ENCODE peak calls at places on chromosomes 12 and 14, in ten cellular contexts. J is lower lobe of right lung; B is IMR-90; I is psoas muscle; Z is GM23248; E is mesendoderm; C is brain microvascular endothelial cell; W is A549; S is CD8-positive, alpha-beta T cell; A is mesenchymal stem cell. N is an unnamed sample.

GRCh38 chr14:50997712-50998111 is 53.4 kb upstream of the PYGL start:
- DNase-seq in J (peak), B (no peak), I (no peak), Z (no peak), E (peak), C (no peak), W (no peak), S (no peak), A (no peak), N (no peak)

GRCh38 chr14:44898547-44898946 is 63.2 kb downstream of the KLHL28 start:
- DNase-seq in J (no peak), B (peak), I (no peak), Z (peak), E (no peak), C (no peak), W (no peak), S (no peak), A (peak), N (no peak)

GRCh38 chr12:92030618-92031017 is 115.0 kb downstream of the BTG1 start:
- DNase-seq in J (no peak), B (peak), I (no peak), Z (no peak), E (no peak), C (peak), W (no peak), S (peak), A (peak), N (no peak)

GRCh38 chr12:49335118-49335954 is 1.7 kb downstream of the C1QL4 start:
- DNase-seq in J (no peak), B (no peak), I (no peak), Z (no peak), E (no peak), C (no peak), W (no peak), S (no peak), A (no peak), N (no peak)

GRCh38 chr14:79021756-79022155 is 851.6 kb downstream of the NRXN3 start:
- DNase-seq in J (no peak), B (no peak), I (no peak), Z (no peak), E (no peak), C (no peak), W (no peak), S (no peak), A (no peak), N (no peak)

GRCh38 chr14:81269100-81269978 is 48.6 kb upstream of the GTF2A1 start:
- DNase-seq in J (no peak), B (peak), I (no peak), Z (peak), E (peak), C (peak), W (peak), S (peak), A (peak), N (no peak)

GRCh38 chr14:64755661-64756265 is 51.5 kb downstream of the PLEKHG3 start:
- DNase-seq in J (no peak), B (peak), I (no peak), Z (peak), E (no peak), C (peak), W (no peak), S (peak), A (peak), N (no peak)

GRCh38 chr14:64848239-64848638 is 31.5 kb downstream of the SPTB start:
- DNase-seq in J (no peak), B (no peak), I (no peak), Z (peak), E (no peak), C (no peak), W (no peak), S (no peak), A (no peak), N (no peak)

GRCh38 chr12:66803972-66804371 is 125.1 kb upstream of the GRIP1 start:
- DNase-seq in J (no peak), B (no peak), I (no peak), Z (peak), E (peak), C (no peak), W (no peak), S (no peak), A (no peak), N (no peak)

GRCh38 chr14:22819191-22819988 is 4.2 kb upstream of the SLC7A7 start:
- DNase-seq in J (no peak), B (peak), I (no peak), Z (peak), E (peak), C (peak), W (no peak), S (no peak), A (peak), N (no peak)

GRCh38 chr14:98623806-98624430 is 648.1 kb downstream of the BCL11B start:
- DNase-seq in J (no peak), B (no peak), I (no peak), Z (no peak), E (no peak), C (no peak), W (no peak), S (no peak), A (no peak), N (no peak)

GRCh38 chr14:59918824-59919581 is 941 bp upstream of the LRRC9 start:
- DNase-seq in J (peak), B (peak), I (peak), Z (peak), E (peak), C (peak), W (peak), S (no peak), A (peak), N (no peak)

GRCh38 chr14:64758025-64758521 is 53.8 kb downstream of the PLEKHG3 start:
- DNase-seq in J (peak), B (peak), I (peak), Z (peak), E (peak), C (peak), W (no peak), S (peak), A (peak), N (no peak)

GRCh38 chr12:14716848-14717444 is 20.5 kb upstream of the GUCY2C start:
- DNase-seq in J (no peak), B (peak), I (no peak), Z (peak), E (peak), C (peak), W (peak), S (peak), A (peak), N (no peak)

GRCh38 chr12:79194595-79194994 is 330.0 kb downstream of the SYT1 start:
- DNase-seq in J (no peak), B (peak), I (no peak), Z (peak), E (no peak), C (no peak), W (no peak), S (no peak), A (no peak), N (no peak)

GRCh38 chr12:1351926-1352325 is 242.5 kb downstream of the FBXL14 start:
- DNase-seq in J (no peak), B (peak), I (no peak), Z (peak), E (no peak), C (no peak), W (no peak), S (no peak), A (peak), N (no peak)

GRCh38 chr12:94841171-94841570 is 162.3 kb downstream of the NDUFA12 start:
- DNase-seq in J (no peak), B (no peak), I (no peak), Z (no peak), E (no peak), C (no peak), W (no peak), S (no peak), A (peak), N (no peak)

GRCh38 chr12:40312982-40313576 is 88.3 kb downstream of the LRRK2 start:
- DNase-seq in J (no peak), B (peak), I (no peak), Z (peak), E (no peak), C (no peak), W (peak), S (no peak), A (peak), N (no peak)

GRCh38 chr14:85057266-85057665 is 472.7 kb upstream of the FLRT2 start:
- DNase-seq in J (no peak), B (no peak), I (no peak), Z (no peak), E (no peak), C (no peak), W (no peak), S (no peak), A (no peak), N (no peak)

GRCh38 chr12:127389923-127390322 is 877.0 kb upstream of the TMEM132C start:
- DNase-seq in J (no peak), B (peak), I (no peak), Z (peak), E (peak), C (peak), W (no peak), S (no peak), A (peak), N (no peak)

GRCh38 chr12:131574397-131574775 is 136.5 kb upstream of the SFSWAP start:
- DNase-seq in J (no peak), B (no peak), I (no peak), Z (no peak), E (no peak), C (no peak), W (no peak), S (no peak), A (no peak), N (no peak)

GRCh38 chr12:130335517-130336392 is 1.9 kb upstream of the PIWIL1 start:
- DNase-seq in J (no peak), B (peak), I (no peak), Z (peak), E (peak), C (peak), W (peak), S (peak), A (peak), N (no peak)

GRCh38 chr14:100622708-100623485 is 35.7 kb upstream of the BEGAIN start:
- DNase-seq in J (peak), B (no peak), I (no peak), Z (no peak), E (no peak), C (no peak), W (no peak), S (no peak), A (no peak), N (no peak)

GRCh38 chr12:123773375-123773774 is 11.3 kb downstream of the DNAH10 start:
- DNase-seq in J (no peak), B (no peak), I (no peak), Z (no peak), E (no peak), C (no peak), W (no peak), S (no peak), A (no peak), N (no peak)

GRCh38 chr14:51692646-51693045 is 40.9 kb downstream of the FRMD6 start:
- DNase-seq in J (no peak), B (peak), I (no peak), Z (no peak), E (no peak), C (no peak), W (no peak), S (no peak), A (no peak), N (no peak)

GRCh38 chr12:19084547-19084946 is 45.0 kb upstream of the PLEKHA5 start:
- DNase-seq in J (no peak), B (no peak), I (no peak), Z (no peak), E (no peak), C (no peak), W (no peak), S (no peak), A (no peak), N (no peak)

GRCh38 chr14:64857979-64858740 is 21.5 kb downstream of the SPTB start:
- DNase-seq in J (no peak), B (no peak), I (no peak), Z (no peak), E (peak), C (no peak), W (no peak), S (no peak), A (no peak), N (no peak)

GRCh38 chr12:116642683-116643082 is 83.5 kb downstream of the MAP1LC3B2 start:
- DNase-seq in J (no peak), B (no peak), I (no peak), Z (no peak), E (no peak), C (no peak), W (no peak), S (no peak), A (no peak), N (no peak)

GRCh38 chr14:69651653-69652052 is 40.3 kb downstream of the SUSD6 start:
- DNase-seq in J (no peak), B (peak), I (no peak), Z (peak), E (no peak), C (no peak), W (no peak), S (no peak), A (no peak), N (no peak)

GRCh38 chr12:92363295-92364146 is 217.9 kb upstream of the BTG1 start:
- DNase-seq in J (peak), B (peak), I (no peak), Z (peak), E (peak), C (peak), W (no peak), S (peak), A (peak), N (no peak)

GRCh38 chr12:111170559-111170958 is 198.3 kb downstream of the PHETA1 start:
- DNase-seq in J (no peak), B (no peak), I (no peak), Z (no peak), E (no peak), C (no peak), W (no peak), S (no peak), A (no peak), N (no peak)

GRCh38 chr14:99538275-99538674 is 57.1 kb downstream of the CCNK start:
- DNase-seq in J (no peak), B (peak), I (no peak), Z (no peak), E (peak), C (peak), W (peak), S (no peak), A (no peak), N (no peak)

GRCh38 chr12:108939594-108939993 is 59.7 kb downstream of the DAO start:
- DNase-seq in J (no peak), B (peak), I (no peak), Z (peak), E (peak), C (peak), W (no peak), S (no peak), A (peak), N (no peak)

GRCh38 chr12:101204598-101205304 is 5.3 kb downstream of the SLC5A8 start:
- DNase-seq in J (no peak), B (no peak), I (no peak), Z (no peak), E (peak), C (no peak), W (no peak), S (no peak), A (no peak), N (no peak)

GRCh38 chr14:74409441-74409840 is 16.6 kb downstream of the SYNDIG1L start:
- DNase-seq in J (no peak), B (no peak), I (no peak), Z (no peak), E (no peak), C (no peak), W (no peak), S (no peak), A (no peak), N (no peak)

GRCh38 chr12:121273364-121273896 is 23.1 kb downstream of the CAMKK2 start:
- DNase-seq in J (no peak), B (no peak), I (no peak), Z (no peak), E (no peak), C (no peak), W (no peak), S (no peak), A (no peak), N (no peak)

GRCh38 chr12:130711751-130712150 is 4.3 kb downstream of the RIMBP2 start:
- DNase-seq in J (no peak), B (no peak), I (no peak), Z (no peak), E (no peak), C (no peak), W (no peak), S (no peak), A (no peak), N (no peak)

GRCh38 chr12:27333311-27334009 is 824 bp downstream of the BMAL2 start:
- DNase-seq in J (peak), B (no peak), I (peak), Z (peak), E (no peak), C (no peak), W (no peak), S (peak), A (peak), N (no peak)
- H3K27ac ChIP-seq in J (no peak), B (peak), I (no peak), Z (no peak), E (no peak), C (no peak), W (peak), S (no peak), A (no peak), N (no peak)

DNA sequence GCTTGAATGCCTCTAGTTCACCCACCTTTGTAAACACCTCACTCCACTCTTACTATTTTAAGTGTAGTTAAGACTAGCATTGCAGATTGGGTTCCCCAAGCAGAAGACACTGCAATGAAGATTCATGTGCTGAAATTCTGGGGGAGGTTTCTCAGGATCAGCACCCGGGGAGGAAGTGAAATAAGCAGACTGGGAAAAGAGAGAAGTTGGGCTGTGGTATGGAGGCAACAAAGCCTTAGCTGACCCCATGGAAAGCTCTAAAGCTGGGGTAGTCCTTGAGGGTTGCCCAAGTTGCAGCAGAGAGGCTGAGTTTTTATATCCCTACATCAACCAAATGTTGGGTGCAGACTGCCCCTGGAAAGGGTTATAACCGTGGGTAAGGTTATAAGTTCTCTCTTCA is 23.9 kb upstream of the IGF1 start:
- DNase-seq in J (no peak), B (no peak), I (no peak), Z (no peak), E (no peak), C (no peak), W (no peak), S (no peak), A (no peak), N (no peak)
- H3K27ac ChIP-seq in J (no peak), B (no peak), I (no peak), Z (no peak), E (no peak), C (no peak), W (no peak), S (no peak), A (no peak), N (no peak)

GRCh38 chr12:95942532-95943230 is at the start of gene CCDC38:
- DNase-seq in J (peak), B (peak), I (peak), Z (peak), E (peak), C (peak), W (peak), S (peak), A (peak), N (peak)
- H3K27ac ChIP-seq in J (peak), B (no peak), I (peak), Z (no peak), E (no peak), C (no peak), W (peak), S (peak), A (no peak), N (peak)

DNA sequence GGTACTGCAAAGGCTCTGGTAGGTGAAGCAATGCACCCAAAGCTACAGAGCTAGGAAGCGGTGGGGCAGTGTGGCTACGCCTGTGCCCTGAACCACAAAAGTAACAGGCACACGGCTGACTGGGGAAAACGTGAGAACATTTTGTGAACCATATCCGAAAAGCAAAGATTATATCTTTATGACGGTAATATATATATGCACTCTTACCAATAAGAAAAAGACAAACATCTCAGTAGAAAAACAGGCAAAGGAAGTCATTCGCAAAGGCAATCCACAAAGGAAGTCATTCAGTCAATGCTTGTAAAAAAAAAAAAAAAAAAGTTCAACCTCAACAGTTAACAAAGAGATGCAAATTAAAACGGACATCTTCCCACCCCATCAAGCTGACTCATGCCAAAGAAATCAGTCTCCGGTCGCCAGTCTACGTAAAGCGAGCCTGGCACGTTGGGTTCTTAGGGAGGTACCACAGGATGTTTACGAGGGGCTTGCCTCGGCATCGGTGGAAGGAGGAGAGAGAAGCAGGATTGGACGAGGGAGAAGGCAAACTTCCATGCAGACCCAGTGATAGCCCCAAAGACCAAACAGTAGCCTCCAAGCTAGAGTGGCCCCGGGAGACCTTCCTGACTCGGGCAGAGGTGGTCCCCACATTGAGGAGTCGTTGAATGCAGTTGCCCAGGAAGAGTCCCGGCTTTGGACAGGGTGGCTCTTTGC is 39.4 kb upstream of the PPP2R5C start:
- DNase-seq in J (no peak), B (no peak), I (peak), Z (peak), E (peak), C (no peak), W (no peak), S (peak), A (peak), N (no peak)
- H3K27ac ChIP-seq in J (peak), B (no peak), I (no peak), Z (no peak), E (peak), C (no peak), W (peak), S (peak), A (no peak), N (no peak)